ENCODE peak calls at places on chromosomes 4 and X, in five cellular contexts. One of them, this sample, is unnamed. For H3K4me1, the result is how much of the 10 kb centered on the place peaks cover.

GRCh38 chrX:21493226-21493850 is 119.1 kb downstream of the CNKSR2 start:
- DNase-seq in neural progenitor cell: no peak
- DNase-seq in thoracic aorta: no peak
- DNase-seq in CD4-positive, alpha-beta memory T cell: no peak
- DNase-seq in IMR-90: peak
- DNase-seq in this sample: no peak

GRCh38 chr4:124748965-124749364 is 36.4 kb upstream of the ANKRD50 start:
- DNase-seq in CD4-positive, alpha-beta memory T cell: no peak
- DNase-seq in IMR-90: no peak
- DNase-seq in neural progenitor cell: no peak
- DNase-seq in thoracic aorta: no peak
- DNase-seq in this sample: no peak

GRCh38 chr4:16862688-16863087 is 35.8 kb downstream of the LDB2 start:
- DNase-seq in thoracic aorta: no peak
- DNase-seq in IMR-90: peak
- DNase-seq in neural progenitor cell: no peak
- DNase-seq in CD4-positive, alpha-beta memory T cell: no peak
- DNase-seq in this sample: no peak

GRCh38 chr4:123651536-123652175 is 255.1 kb downstream of the SPRY1 start:
- DNase-seq in thoracic aorta: no peak
- DNase-seq in CD4-positive, alpha-beta memory T cell: no peak
- DNase-seq in IMR-90: no peak
- DNase-seq in neural progenitor cell: no peak
- DNase-seq in this sample: no peak

GRCh38 chrX:41723305-41723704 is 676 bp upstream of the GPR82 start:
- DNase-seq in neural progenitor cell: no peak
- DNase-seq in CD4-positive, alpha-beta memory T cell: no peak
- DNase-seq in thoracic aorta: no peak
- DNase-seq in IMR-90: peak
- DNase-seq in this sample: no peak

GRCh38 chr4:130511776-130512175 is 1415.8 kb downstream of the C4orf33 start:
- DNase-seq in thoracic aorta: no peak
- DNase-seq in IMR-90: peak
- DNase-seq in CD4-positive, alpha-beta memory T cell: no peak
- DNase-seq in neural progenitor cell: no peak
- DNase-seq in this sample: no peak

GRCh38 chr4:1179089-1179441 is 6.7 kb upstream of the SPON2 start:
- DNase-seq in neural progenitor cell: no peak
- DNase-seq in CD4-positive, alpha-beta memory T cell: no peak
- DNase-seq in IMR-90: no peak
- DNase-seq in thoracic aorta: no peak
- DNase-seq in this sample: peak

GRCh38 chr4:106690487-106690886 is 321.9 kb upstream of the GIMD1 start:
- DNase-seq in CD4-positive, alpha-beta memory T cell: no peak
- DNase-seq in neural progenitor cell: no peak
- DNase-seq in IMR-90: peak
- DNase-seq in thoracic aorta: no peak
- DNase-seq in this sample: no peak

GRCh38 chr4:185020863-185021761 is 2.8 kb downstream of the HELT start:
- DNase-seq in neural progenitor cell: peak
- DNase-seq in thoracic aorta: no peak
- DNase-seq in IMR-90: no peak
- DNase-seq in CD4-positive, alpha-beta memory T cell: no peak
- DNase-seq in this sample: no peak

GRCh38 chrX:18638397-18638796 is 33.5 kb downstream of the RS1 start:
- DNase-seq in IMR-90: no peak
- DNase-seq in neural progenitor cell: no peak
- DNase-seq in CD4-positive, alpha-beta memory T cell: no peak
- DNase-seq in thoracic aorta: no peak
- DNase-seq in this sample: no peak

GRCh38 chr4:23237771-23238170 is 545.0 kb downstream of the GBA3 start:
- DNase-seq in neural progenitor cell: no peak
- DNase-seq in IMR-90: no peak
- DNase-seq in thoracic aorta: no peak
- DNase-seq in CD4-positive, alpha-beta memory T cell: no peak
- DNase-seq in this sample: peak

GRCh38 chr4:145868637-145869409 is 69.8 kb downstream of the ZNF827 start:
- DNase-seq in IMR-90: peak
- DNase-seq in CD4-positive, alpha-beta memory T cell: peak
- DNase-seq in thoracic aorta: no peak
- DNase-seq in neural progenitor cell: no peak
- DNase-seq in this sample: no peak

GRCh38 chr4:110055014-110055768 is 142.5 kb downstream of the EGF start:
- DNase-seq in CD4-positive, alpha-beta memory T cell: no peak
- DNase-seq in neural progenitor cell: peak
- DNase-seq in IMR-90: peak
- DNase-seq in thoracic aorta: no peak
- DNase-seq in this sample: no peak

GRCh38 chrX:42176790-42177189 is 253.4 kb upstream of the CASK start:
- DNase-seq in thoracic aorta: no peak
- DNase-seq in CD4-positive, alpha-beta memory T cell: no peak
- DNase-seq in IMR-90: no peak
- DNase-seq in neural progenitor cell: peak
- DNase-seq in this sample: no peak

GRCh38 chrX:22800360-22800759 is 199.4 kb upstream of the DDX53 start:
- DNase-seq in neural progenitor cell: no peak
- DNase-seq in CD4-positive, alpha-beta memory T cell: no peak
- DNase-seq in thoracic aorta: peak
- DNase-seq in IMR-90: peak
- DNase-seq in this sample: no peak

GRCh38 chr4:123200417-123200945 is 196.1 kb upstream of the SPRY1 start:
- DNase-seq in neural progenitor cell: no peak
- DNase-seq in IMR-90: no peak
- DNase-seq in thoracic aorta: no peak
- DNase-seq in CD4-positive, alpha-beta memory T cell: no peak
- DNase-seq in this sample: no peak

GRCh38 chr4:173181769-173182374 is 13.3 kb downstream of the GALNT7 start:
- DNase-seq in neural progenitor cell: no peak
- DNase-seq in IMR-90: peak
- DNase-seq in thoracic aorta: no peak
- DNase-seq in CD4-positive, alpha-beta memory T cell: no peak
- DNase-seq in this sample: no peak

GRCh38 chr4:150389896-150390530 is 191.9 kb upstream of the MAB21L2 start:
- DNase-seq in IMR-90: peak
- DNase-seq in thoracic aorta: no peak
- DNase-seq in neural progenitor cell: no peak
- DNase-seq in CD4-positive, alpha-beta memory T cell: no peak
- DNase-seq in this sample: no peak

GRCh38 chrX:103782640-103783039 is 6.0 kb downstream of the PLP1 start:
- DNase-seq in CD4-positive, alpha-beta memory T cell: no peak
- DNase-seq in neural progenitor cell: peak
- DNase-seq in IMR-90: no peak
- DNase-seq in thoracic aorta: no peak
- DNase-seq in this sample: no peak

GRCh38 chr4:169571435-169571834 is 40.9 kb downstream of the NEK1 start:
- DNase-seq in CD4-positive, alpha-beta memory T cell: no peak
- DNase-seq in neural progenitor cell: no peak
- DNase-seq in IMR-90: no peak
- DNase-seq in thoracic aorta: no peak
- DNase-seq in this sample: no peak

GRCh38 chr4:7823416-7823824 is 116.2 kb downstream of the AFAP1 start:
- DNase-seq in neural progenitor cell: no peak
- DNase-seq in thoracic aorta: no peak
- DNase-seq in CD4-positive, alpha-beta memory T cell: no peak
- DNase-seq in IMR-90: no peak
- DNase-seq in this sample: peak

GRCh38 chr4:140344621-140345020 is 28.8 kb upstream of the SCOC start:
- DNase-seq in thoracic aorta: no peak
- DNase-seq in IMR-90: no peak
- DNase-seq in CD4-positive, alpha-beta memory T cell: no peak
- DNase-seq in neural progenitor cell: peak
- DNase-seq in this sample: no peak

GRCh38 chr4:10088135-10089010 is 28.2 kb downstream of the WDR1 start:
- DNase-seq in thoracic aorta: no peak
- DNase-seq in neural progenitor cell: no peak
- DNase-seq in IMR-90: no peak
- DNase-seq in CD4-positive, alpha-beta memory T cell: no peak
- DNase-seq in this sample: no peak

GRCh38 chr4:11632015-11632414 is 203.3 kb upstream of the HS3ST1 start:
- DNase-seq in IMR-90: no peak
- DNase-seq in CD4-positive, alpha-beta memory T cell: no peak
- DNase-seq in neural progenitor cell: no peak
- DNase-seq in thoracic aorta: no peak
- DNase-seq in this sample: no peak

GRCh38 chr4:11633435-11633834 is 204.7 kb upstream of the HS3ST1 start:
- DNase-seq in CD4-positive, alpha-beta memory T cell: no peak
- DNase-seq in thoracic aorta: no peak
- DNase-seq in IMR-90: no peak
- DNase-seq in neural progenitor cell: no peak
- DNase-seq in this sample: no peak

GRCh38 chr4:11634283-11634682 is 205.6 kb upstream of the HS3ST1 start:
- DNase-seq in IMR-90: no peak
- DNase-seq in neural progenitor cell: no peak
- DNase-seq in thoracic aorta: no peak
- DNase-seq in CD4-positive, alpha-beta memory T cell: no peak
- DNase-seq in this sample: no peak

GRCh38 chr4:11632488-11632887 is 203.8 kb upstream of the HS3ST1 start:
- DNase-seq in thoracic aorta: no peak
- DNase-seq in CD4-positive, alpha-beta memory T cell: no peak
- DNase-seq in IMR-90: no peak
- DNase-seq in neural progenitor cell: no peak
- DNase-seq in this sample: no peak

GRCh38 chr4:11631416-11631815 is 202.7 kb upstream of the HS3ST1 start:
- DNase-seq in CD4-positive, alpha-beta memory T cell: no peak
- DNase-seq in IMR-90: peak
- DNase-seq in neural progenitor cell: no peak
- DNase-seq in thoracic aorta: no peak
- DNase-seq in this sample: no peak
- H3K4me1 ChIP-seq in CD4-positive, alpha-beta memory T cell: under half
- H3K4me1 ChIP-seq in IMR-90: under half
- H3K4me1 ChIP-seq in neural progenitor cell: under half
- H3K4me1 ChIP-seq in thoracic aorta: under half
- H3K4me1 ChIP-seq in this sample: under half

DNA sequence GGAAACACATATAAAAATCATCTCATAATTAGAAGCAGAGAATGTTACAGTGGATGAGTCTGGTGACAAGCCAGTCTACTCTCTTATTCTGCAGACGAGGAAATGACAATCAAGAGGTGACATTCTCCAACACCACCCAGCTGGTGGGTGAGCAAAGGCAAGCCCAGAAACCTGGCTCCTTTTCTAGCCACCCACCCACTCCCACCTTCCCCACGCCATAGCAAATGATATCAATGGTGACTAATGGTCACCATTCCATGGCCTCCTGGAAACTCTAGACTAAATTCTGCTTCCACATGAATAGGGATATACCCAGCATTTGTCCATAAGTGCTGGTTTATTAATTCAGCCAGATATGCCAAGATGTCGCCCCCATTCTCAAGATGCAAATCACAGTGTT is 10.7 kb downstream of the SEL1L3 start:
- DNase-seq in neural progenitor cell: no peak
- DNase-seq in IMR-90: no peak
- DNase-seq in CD4-positive, alpha-beta memory T cell: no peak
- DNase-seq in thoracic aorta: no peak
- DNase-seq in this sample: no peak
- H3K4me1 ChIP-seq in neural progenitor cell: under half
- H3K4me1 ChIP-seq in IMR-90: under half
- H3K4me1 ChIP-seq in CD4-positive, alpha-beta memory T cell: half or more
- H3K4me1 ChIP-seq in thoracic aorta: under half
- H3K4me1 ChIP-seq in this sample: under half

GRCh38 chrX:71545364-71545763 is 12.5 kb downstream of the OGT start:
- DNase-seq in thoracic aorta: no peak
- DNase-seq in neural progenitor cell: no peak
- DNase-seq in IMR-90: no peak
- DNase-seq in CD4-positive, alpha-beta memory T cell: no peak
- DNase-seq in this sample: no peak

GRCh38 chrX:71542411-71542810 is 9.5 kb downstream of the OGT start:
- DNase-seq in IMR-90: peak
- DNase-seq in thoracic aorta: no peak
- DNase-seq in CD4-positive, alpha-beta memory T cell: no peak
- DNase-seq in neural progenitor cell: no peak
- DNase-seq in this sample: no peak

GRCh38 chrX:71542825-71543224 is 9.9 kb downstream of the OGT start:
- DNase-seq in thoracic aorta: no peak
- DNase-seq in neural progenitor cell: no peak
- DNase-seq in CD4-positive, alpha-beta memory T cell: no peak
- DNase-seq in IMR-90: no peak
- DNase-seq in this sample: no peak

GRCh38 chrX:71541546-71542022 is 8.7 kb downstream of the OGT start:
- DNase-seq in neural progenitor cell: no peak
- DNase-seq in CD4-positive, alpha-beta memory T cell: no peak
- DNase-seq in thoracic aorta: no peak
- DNase-seq in IMR-90: peak
- DNase-seq in this sample: no peak

DNA sequence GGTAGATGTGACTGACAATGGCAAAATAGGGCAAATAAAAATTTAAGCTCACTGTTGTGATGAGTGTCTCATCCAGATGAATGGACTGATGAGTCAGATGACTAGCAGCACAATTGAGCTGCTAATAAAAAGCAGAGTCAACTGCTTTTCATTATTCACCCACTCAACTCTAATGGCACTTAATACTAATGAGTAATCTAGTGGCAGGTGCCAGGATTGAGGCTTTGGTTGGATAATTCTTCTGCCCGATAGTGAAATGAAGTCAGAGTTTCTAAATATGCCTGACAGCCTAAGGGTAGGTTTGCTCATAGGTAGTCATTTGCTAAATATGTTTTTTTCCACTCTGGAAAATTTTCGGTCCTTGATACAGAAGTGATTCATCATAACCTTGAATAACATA is 10.4 kb downstream of the OGT start:
- DNase-seq in CD4-positive, alpha-beta memory T cell: no peak
- DNase-seq in thoracic aorta: no peak
- DNase-seq in IMR-90: peak
- DNase-seq in neural progenitor cell: no peak
- DNase-seq in this sample: no peak
- H3K4me1 ChIP-seq in CD4-positive, alpha-beta memory T cell: half or more
- H3K4me1 ChIP-seq in thoracic aorta: under half
- H3K4me1 ChIP-seq in IMR-90: under half
- H3K4me1 ChIP-seq in neural progenitor cell: under half
- H3K4me1 ChIP-seq in this sample: half or more

DNA sequence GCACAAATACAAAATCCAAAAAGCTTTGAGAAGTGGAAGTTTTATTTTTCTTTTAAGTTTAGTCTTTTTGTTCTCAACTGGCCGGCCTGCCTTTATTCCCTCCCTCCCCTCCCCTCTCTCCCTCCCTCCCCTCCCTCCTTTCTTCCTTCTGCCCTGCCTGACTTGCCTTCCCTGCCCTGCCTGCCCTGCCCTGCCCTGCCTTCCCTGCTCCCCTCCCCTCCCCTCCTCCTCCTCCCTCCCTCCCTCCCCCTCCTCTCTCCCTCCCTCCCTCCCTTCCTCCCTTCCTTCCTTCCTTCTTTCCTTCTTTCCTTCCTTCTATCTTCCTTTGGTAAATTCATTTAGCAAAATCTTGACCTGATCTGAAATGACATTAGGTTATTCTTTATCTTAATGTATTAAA is 69.8 kb upstream of the LIMCH1 start:
- DNase-seq in IMR-90: no peak
- DNase-seq in CD4-positive, alpha-beta memory T cell: no peak
- DNase-seq in thoracic aorta: no peak
- DNase-seq in neural progenitor cell: no peak
- DNase-seq in this sample: no peak
- H3K4me1 ChIP-seq in IMR-90: under half
- H3K4me1 ChIP-seq in CD4-positive, alpha-beta memory T cell: under half
- H3K4me1 ChIP-seq in thoracic aorta: under half
- H3K4me1 ChIP-seq in neural progenitor cell: under half
- H3K4me1 ChIP-seq in this sample: under half